ENCODE peak calls at places on chromosome 15, in five cellular contexts. Y, S, T, P and N are unnamed samples.

GRCh38 chr15:96037584-96037983 is 292.9 kb upstream of the NR2F2 start:
- DNase-seq in T (no peak), S (no peak), Y (no peak), P (peak; percentile 37), N (no peak)

GRCh38 chr15:90004671-90005070 is 3.5 kb downstream of the ZNF710 start:
- DNase-seq in P (peak; percentile 89), Y (no peak), T (no peak), S (peak; percentile 65), N (no peak)

GRCh38 chr15:42157381-42157780 is 945 bp upstream of the PLA2G4F start:
- DNase-seq in Y (no peak), S (no peak), T (no peak), P (no peak), N (no peak)

GRCh38 chr15:34688699-34689098 is 66.1 kb downstream of the GJD2 start:
- DNase-seq in P (no peak), S (no peak), Y (no peak), T (no peak), N (no peak)

GRCh38 chr15:93974804-93975481 is 256.4 kb upstream of the MCTP2 start:
- DNase-seq in Y (no peak), T (no peak), P (peak; percentile 53), S (peak; percentile 2), N (no peak)

GRCh38 chr15:70420421-70421196 is 322.9 kb upstream of the TLE3 start:
- DNase-seq in S (no peak), Y (no peak), T (no peak), P (no peak), N (no peak)

GRCh38 chr15:42483677-42484076 is 7.3 kb downstream of the ZNF106 start:
- DNase-seq in T (no peak), S (no peak), P (no peak), Y (no peak), N (no peak)

GRCh38 chr15:67571643-67572415 is 29.3 kb downstream of the MAP2K5 start:
- DNase-seq in T (no peak), S (no peak), P (no peak), Y (no peak), N (no peak)

GRCh38 chr15:80455668-80456442 is 51.7 kb downstream of the ARNT2 start:
- DNase-seq in Y (peak; percentile 56), P (peak; percentile 90), T (peak; percentile 50), S (peak; percentile 83), N (peak; percentile 30)

GRCh38 chr15:68374346-68374745 is 57.6 kb downstream of the ITGA11 start:
- DNase-seq in Y (peak; percentile 9), P (no peak), S (no peak), T (no peak), N (no peak)

GRCh38 chr15:60121845-60122244 is 117.7 kb downstream of the FOXB1 start:
- DNase-seq in T (no peak), Y (no peak), P (no peak), S (no peak), N (no peak)

GRCh38 chr15:53458736-53459135 is 300.7 kb downstream of the WDR72 start:
- DNase-seq in T (no peak), Y (no peak), S (no peak), P (no peak), N (no peak)

GRCh38 chr15:67024322-67024997 is 40.9 kb upstream of the SMAD3 start:
- DNase-seq in T (no peak), S (peak; percentile 94), P (peak; percentile 95), Y (peak; percentile 86), N (no peak)

GRCh38 chr15:82980986-82981385 is 5.0 kb upstream of the RAMAC start:
- DNase-seq in Y (no peak), S (no peak), P (no peak), T (no peak), N (no peak)

GRCh38 chr15:69074011-69074842 is 59.7 kb downstream of the NOX5 start:
- DNase-seq in Y (peak; percentile 42), P (peak; percentile 57), T (no peak), S (peak; percentile 86), N (no peak)

GRCh38 chr15:76286231-76286879 is 24.9 kb downstream of the ETFA start:
- DNase-seq in Y (no peak), P (no peak), T (peak; percentile 22), S (no peak), N (no peak)

GRCh38 chr15:86929461-86929860 is 849.8 kb downstream of the AGBL1 start:
- DNase-seq in S (no peak), T (no peak), P (no peak), Y (no peak), N (no peak)

GRCh38 chr15:81071130-81071529 is 62.9 kb upstream of the CFAP161 start:
- DNase-seq in T (no peak), P (peak; percentile 47), S (no peak), Y (no peak), N (no peak)

GRCh38 chr15:83471307-83471866 is 24.2 kb downstream of the SH3GL3 start:
- DNase-seq in Y (no peak), T (no peak), S (no peak), P (no peak), N (no peak)

GRCh38 chr15:35886765-35887164 is 340.8 kb upstream of the DPH6 start:
- DNase-seq in P (peak; percentile 24), Y (no peak), S (no peak), T (no peak), N (no peak)

GRCh38 chr15:86850939-86851338 is 771.3 kb downstream of the AGBL1 start:
- DNase-seq in T (no peak), Y (no peak), S (no peak), P (no peak), N (no peak)

DNA sequence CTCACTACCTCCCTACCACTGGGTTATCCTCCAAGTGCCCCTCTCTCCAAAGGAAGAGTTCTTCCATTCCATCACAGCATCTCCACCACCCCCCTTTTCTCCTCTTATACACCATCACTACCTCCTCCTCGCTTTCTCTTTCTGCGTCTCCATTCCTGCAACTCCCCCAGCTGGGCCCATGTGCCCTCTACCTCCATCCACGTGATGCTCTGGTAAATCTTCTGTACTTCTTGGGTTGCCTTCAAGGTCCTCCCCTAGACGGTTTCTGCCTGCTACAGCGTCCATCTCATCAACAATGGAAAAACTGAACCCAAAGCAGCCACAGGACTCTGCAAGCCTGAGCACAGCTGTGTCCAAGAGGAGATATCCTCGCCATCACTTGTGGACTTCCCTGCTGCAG is 129.5 kb upstream of the SLCO3A1 start:
- DNase-seq in Y (no peak), P (no peak), T (no peak), S (no peak), N (no peak)
- TF ChIP-seq CTCF in Y (no peak), P (no peak), T (no peak), S (no peak), N (no peak)

GRCh38 chr15:26475554-26475953 is 297.3 kb downstream of the GABRB3 start:
- DNase-seq in P (no peak), Y (no peak), T (no peak), S (no peak), N (no peak)
- TF ChIP-seq CTCF in P (no peak), Y (no peak), T (no peak), S (no peak), N (no peak)

GRCh38 chr15:23866832-23867231 is 179.7 kb upstream of the NDN start:
- DNase-seq in S (peak; percentile 21), P (no peak), Y (no peak), T (no peak), N (no peak)
- TF ChIP-seq CTCF in S (peak; percentile 53), P (peak; percentile 14), Y (peak; percentile 34), T (no peak), N (no peak)

GRCh38 chr15:78914027-78914764 is 30.6 kb downstream of the CTSH start:
- DNase-seq in Y (peak; percentile 77), S (peak; percentile 50), P (no peak), T (no peak), N (no peak)
- TF ChIP-seq CTCF in Y (peak; percentile 60), S (no peak), P (peak; percentile 40), T (no peak), N (no peak)

GRCh38 chr15:101424984-101425383 is 64.5 kb downstream of the PCSK6 start:
- DNase-seq in S (no peak), P (no peak), T (no peak), Y (no peak), N (no peak)

GRCh38 chr15:101425787-101426365 is 63.6 kb downstream of the PCSK6 start:
- DNase-seq in Y (no peak), S (no peak), P (no peak), T (no peak), N (no peak)

DNA sequence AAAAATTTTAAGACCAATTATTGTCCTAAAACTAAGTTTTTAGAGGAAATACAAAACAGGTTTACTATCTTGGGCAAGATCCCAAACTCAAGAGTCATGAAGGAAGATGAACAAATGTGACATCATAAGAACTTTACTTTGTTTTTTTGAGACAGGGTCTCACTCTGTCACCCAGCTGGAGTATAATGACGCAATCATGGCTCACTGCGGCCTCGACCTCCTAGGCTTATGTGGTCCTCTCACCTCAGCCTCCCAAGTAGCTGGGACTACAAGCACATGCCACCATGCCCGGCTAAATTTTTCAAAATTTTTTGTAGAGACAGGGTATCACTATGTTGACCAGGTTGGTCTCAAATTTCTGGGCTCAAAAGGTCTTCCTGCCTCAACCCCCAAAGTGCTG is 69.3 kb downstream of the PCSK6 start:
- DNase-seq in Y (no peak), T (no peak), S (no peak), P (no peak), N (no peak)
- TF ChIP-seq CTCF in Y (no peak), T (no peak), S (no peak), P (no peak), N (no peak)